ENCODE peak calls at places on chromosomes 13 and 19, in eight cellular contexts. S is RWPE1, R is adrenal gland, G is fibroblast of lung, P is IMR-90, J is left ventricle myocardium inferior, W is heart right ventricle, O is neural progenitor cell. X is an unnamed sample.

GRCh38 chr13:47112205-47112896 is 215.5 kb upstream of the HTR2A start:
- DNase-seq in W (no peak), S (peak; percentile 30), J (no peak), G (no peak), O (peak; percentile 65), R (no peak), P (no peak), X (no peak)

GRCh38 chr13:41610426-41610825 is 153.1 kb downstream of the RGCC start:
- DNase-seq in G (peak; percentile 87), W (peak; percentile 45), O (no peak), S (peak; percentile 88), P (peak; percentile 97), J (peak; percentile 56), R (no peak), X (peak; percentile 97)

GRCh38 chr19:30678168-30678567 is 306.0 kb downstream of the ZNF536 start:
- DNase-seq in W (no peak), S (no peak), G (no peak), P (no peak), R (no peak), J (no peak), O (no peak), X (no peak)

GRCh38 chr13:111184685-111185401 is 69.7 kb downstream of the ARHGEF7 start:
- DNase-seq in G (no peak), O (no peak), W (peak; percentile 78), R (no peak), S (no peak), P (no peak), J (no peak), X (no peak)

GRCh38 chr19:28793391-28794168 is 419.4 kb downstream of the UQCRFS1 start:
- DNase-seq in R (no peak), J (peak; percentile 16), P (no peak), S (no peak), W (no peak), O (peak; percentile 57), G (no peak), X (no peak)

GRCh38 chr13:41216160-41216559 is 21.8 kb upstream of the KBTBD7 start:
- DNase-seq in R (no peak), G (peak; percentile 79), S (no peak), P (peak; percentile 82), J (no peak), W (no peak), O (no peak), X (peak; percentile 60)

GRCh38 chr13:77325371-77325941 is 1.4 kb downstream of the MYCBP2 start:
- DNase-seq in G (peak; percentile 28), J (no peak), S (peak; percentile 39), O (no peak), R (no peak), W (no peak), P (no peak), X (peak; percentile 51)

GRCh38 chr19:14565298-14565679 is 6.6 kb downstream of the NDUFB7 start:
- DNase-seq in S (no peak), O (no peak), J (no peak), R (no peak), G (no peak), W (no peak), P (no peak), X (no peak)

GRCh38 chr19:55529636-55530230 is 7.2 kb downstream of the SBK2 start:
- DNase-seq in P (no peak), R (no peak), S (no peak), G (no peak), W (no peak), J (no peak), O (no peak), X (no peak)

GRCh38 chr19:35975608-35976214 is 19.3 kb upstream of the SDHAF1 start:
- DNase-seq in O (peak; percentile 83), G (peak; percentile 21), J (no peak), R (no peak), S (peak; percentile 42), P (peak; percentile 26), W (no peak), X (no peak)

GRCh38 chr13:47033216-47033615 is 136.4 kb upstream of the HTR2A start:
- DNase-seq in G (peak; percentile 51), W (no peak), S (no peak), J (no peak), P (peak; percentile 55), O (no peak), R (peak; percentile 38), X (no peak)

GRCh38 chr19:29645911-29646310 is 19.4 kb upstream of the PLEKHF1 start:
- DNase-seq in P (peak; percentile 34), S (no peak), W (peak; percentile 61), O (no peak), R (peak; percentile 42), G (peak; percentile 61), J (peak; percentile 48), X (peak; percentile 68)

GRCh38 chr19:56350416-56351045 is 35.9 kb upstream of the ZSCAN5A start:
- DNase-seq in S (peak; percentile 24), P (peak; percentile 41), J (no peak), G (peak; percentile 60), W (peak; percentile 54), R (peak; percentile 60), O (peak; percentile 68), X (no peak)

GRCh38 chr13:26965976-26966375 is 205.4 kb upstream of the GPR12 start:
- DNase-seq in R (peak; percentile 37), P (peak; percentile 93), O (no peak), W (peak; percentile 87), J (peak; percentile 81), S (no peak), G (peak; percentile 77), X (no peak)

GRCh38 chr13:66660013-66660804 is 569.9 kb downstream of the PCDH9 start:
- DNase-seq in W (no peak), P (peak; percentile 75), J (no peak), G (peak; percentile 40), O (no peak), S (peak; percentile 11), R (no peak), X (peak; percentile 79)

GRCh38 chr19:22052644-22053013 is 345 bp downstream of the ZNF257 start:
- DNase-seq in O (no peak), W (no peak), P (no peak), G (no peak), J (no peak), R (no peak), S (no peak), X (no peak)

GRCh38 chr13:71144883-71145282 is 722.1 kb downstream of the DACH1 start:
- DNase-seq in P (no peak), W (no peak), G (no peak), S (no peak), O (no peak), R (no peak), J (no peak), X (no peak)

GRCh38 chr13:99686944-99687382 is 185.7 kb downstream of the TM9SF2 start:
- DNase-seq in W (no peak), R (no peak), O (peak; percentile 72), S (no peak), J (no peak), G (no peak), P (no peak), X (no peak)
- H3K27ac ChIP-seq in W (peak overlapping the region; percentile 68), R (no peak overlapping the region), O (peak overlapping the region; percentile 86), S (no peak overlapping the region), J (peak overlapping the region; percentile 63), G (no peak overlapping the region), P (no peak overlapping the region), X (no peak overlapping the region)

DNA sequence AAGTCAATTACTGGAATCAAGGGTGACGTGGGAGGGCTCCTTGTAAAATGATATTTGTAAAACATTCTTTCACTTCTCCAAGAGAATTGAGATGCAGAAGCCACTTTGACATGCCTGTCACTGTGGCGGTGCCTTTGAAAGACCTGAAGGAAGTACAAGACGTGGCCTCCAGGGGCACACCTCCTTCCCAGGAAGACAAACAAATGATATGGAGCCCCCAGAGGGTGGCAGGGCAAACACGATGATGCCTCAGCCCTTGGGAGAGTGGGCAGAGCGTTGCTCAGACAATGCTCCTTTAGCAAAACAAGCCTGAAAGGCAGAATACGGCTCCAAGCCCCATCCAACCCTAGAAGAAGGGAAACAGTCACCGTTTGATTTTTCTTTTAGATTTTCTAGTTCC is 9.3 kb upstream of the ATP12A start:
- DNase-seq in R (no peak), S (peak; percentile 18), P (no peak), W (no peak), O (peak; percentile 77), G (no peak), J (no peak), X (no peak)
- TF ChIP-seq CTCF in R (no peak), S (no peak), P (peak; percentile 18), W (no peak), O (peak; percentile 22), G (no peak), J (no peak), X (no peak)

GRCh38 chr13:109400192-109400591 is 386.2 kb downstream of the IRS2 start:
- DNase-seq in W (no peak), S (no peak), O (no peak), R (no peak), J (peak; percentile 22), P (no peak), G (no peak), X (peak; percentile 14)

GRCh38 chr13:109401307-109401706 is 385.1 kb downstream of the IRS2 start:
- DNase-seq in W (no peak), G (no peak), S (no peak), P (no peak), O (no peak), J (no peak), R (no peak), X (no peak)

GRCh38 chr13:109400625-109401257 is 385.6 kb downstream of the IRS2 start:
- DNase-seq in R (no peak), P (no peak), W (no peak), G (no peak), S (no peak), J (no peak), O (peak; percentile 8), X (no peak)

GRCh38 chr13:109402976-109403375 is 383.4 kb downstream of the IRS2 start:
- DNase-seq in P (no peak), G (peak; percentile 22), W (no peak), R (no peak), J (no peak), S (no peak), O (no peak), X (no peak)

GRCh38 chr13:109401891-109402290 is 384.5 kb downstream of the IRS2 start:
- DNase-seq in P (no peak), G (no peak), W (no peak), R (no peak), O (no peak), S (no peak), J (no peak), X (no peak)
- H3K27ac ChIP-seq in P (no peak overlapping the region), G (no peak overlapping the region), W (no peak overlapping the region), R (no peak overlapping the region), O (no peak overlapping the region), S (no peak overlapping the region), J (no peak overlapping the region), X (no peak overlapping the region)

DNA sequence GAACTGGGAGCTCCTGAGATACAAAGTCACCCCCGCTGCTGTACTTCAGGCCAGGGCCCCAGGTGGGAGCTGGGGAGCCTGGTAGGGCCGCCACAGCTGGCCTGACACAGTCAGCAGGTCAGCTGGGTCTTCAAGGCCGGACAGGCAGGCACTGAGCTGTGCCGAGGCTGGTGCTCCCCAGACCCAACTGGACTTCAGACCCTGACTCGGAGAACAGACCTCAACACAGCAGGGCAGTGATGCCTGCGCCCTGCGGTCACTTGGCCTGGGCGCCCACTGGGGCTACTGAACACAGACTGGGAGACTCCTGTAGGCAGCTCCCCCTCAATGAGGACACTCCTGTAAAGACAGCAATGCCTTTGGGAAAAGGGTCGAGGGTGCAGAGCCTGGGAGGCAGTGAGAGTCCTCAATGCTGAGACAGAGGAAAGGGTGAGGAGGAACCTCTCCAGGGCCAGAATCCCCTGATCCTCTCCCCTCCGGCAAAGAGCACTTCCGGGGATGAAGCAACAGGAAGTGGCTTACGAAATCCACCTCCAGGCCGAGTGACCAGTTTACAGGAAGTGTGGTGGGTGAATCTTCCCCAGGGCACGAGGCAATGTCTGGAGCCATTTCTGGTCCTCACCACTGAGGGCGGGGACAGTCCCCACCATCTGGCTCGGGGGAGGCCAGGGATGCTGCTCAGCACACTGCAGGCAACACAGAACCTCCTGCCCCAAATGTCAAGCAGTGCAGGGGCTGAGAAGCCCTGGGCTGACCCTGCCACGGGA is 40.8 kb upstream of the ISYNA1 start:
- DNase-seq in G (peak; percentile 84), S (peak; percentile 91), P (peak; percentile 94), J (peak; percentile 82), W (peak; percentile 80), R (peak; percentile 85), O (no peak), X (peak; percentile 67)
- TF ChIP-seq CTCF in G (no peak), S (no peak), P (no peak), J (no peak), W (no peak), R (no peak), O (no peak), X (no peak)

X was measured in foreskin keratinocyte.